ENCODE peak calls at places on chromosomes 13 and 19, in seven cellular contexts. P, Z, R, U, E, S and J are unnamed samples.

GRCh38 chr13:53783466-53783865 is 754.9 kb downstream of the OLFM4 start:
- DNase-seq in E (peak; percentile 2), Z (no peak), S (no peak), P (no peak), U (no peak), R (no peak), J (no peak)

GRCh38 chr13:96781141-96781540 is 213.1 kb downstream of the OXGR1 start:
- DNase-seq in R (no peak), E (no peak), S (peak; percentile 61), U (no peak), P (no peak), Z (no peak), J (no peak)

GRCh38 chr19:362683-363082 is 18.1 kb upstream of the MIER2 start:
- DNase-seq in Z (no peak), S (no peak), P (no peak), E (no peak), R (no peak), U (no peak), J (no peak)

GRCh38 chr19:10227215-10227971 is 3.7 kb downstream of the S1PR2 start:
- DNase-seq in R (no peak), S (peak; percentile 55), U (no peak), Z (no peak), E (peak; percentile 35), P (no peak), J (no peak)

GRCh38 chr19:17777840-17778620 is 16.9 kb upstream of the B3GNT3 start:
- DNase-seq in E (peak; percentile 80), S (no peak), U (no peak), Z (peak; percentile 62), P (peak; percentile 14), R (peak; percentile 77), J (peak; percentile 58)

GRCh38 chr19:37304190-37304883 is 66.6 kb upstream of the ZNF527 start:
- DNase-seq in R (no peak), P (no peak), S (no peak), Z (no peak), U (no peak), E (peak; percentile 28), J (no peak)

GRCh38 chr19:28815257-28815656 is 397.7 kb downstream of the UQCRFS1 start:
- DNase-seq in R (no peak), Z (no peak), S (no peak), E (no peak), P (no peak), U (no peak), J (no peak)

GRCh38 chr19:31054430-31054829 is 294.8 kb downstream of the TSHZ3 start:
- DNase-seq in Z (peak; percentile 28), S (peak; percentile 70), E (peak; percentile 47), U (peak; percentile 48), R (no peak), P (peak; percentile 63), J (no peak)

GRCh38 chr19:48810151-48810550 is 678 bp downstream of the BCAT2 start:
- DNase-seq in U (no peak), R (no peak), P (no peak), S (no peak), Z (no peak), E (no peak), J (peak; percentile 33)

GRCh38 chr13:43792456-43792855 is 5.7 kb upstream of the ENOX1 start:
- DNase-seq in U (peak; percentile 82), Z (no peak), R (no peak), E (no peak), S (peak; percentile 83), P (peak; percentile 83), J (no peak)

GRCh38 chr13:109785892-109786450 is 412 bp downstream of the IRS2 start:
- DNase-seq in R (no peak), E (no peak), P (no peak), S (no peak), Z (no peak), U (no peak), J (no peak)

GRCh38 chr19:12676384-12676792 is 5.3 kb downstream of the DHPS start:
- DNase-seq in E (peak; percentile 96), Z (peak; percentile 68), S (peak; percentile 71), P (peak; percentile 67), R (peak; percentile 61), U (peak; percentile 60), J (peak; percentile 85)

GRCh38 chr13:108227651-108228272 is 9.6 kb downstream of the ABHD13 start:
- DNase-seq in U (peak; percentile 32), S (peak; percentile 71), P (peak; percentile 40), E (peak; percentile 29), Z (no peak), R (no peak), J (no peak)

GRCh38 chr13:102870677-102871415 is 25.0 kb downstream of the ERCC5 start:
- DNase-seq in S (peak; percentile 64), R (peak; percentile 29), U (peak; percentile 63), Z (peak; percentile 36), P (peak; percentile 58), E (peak; percentile 62), J (peak; percentile 55)

GRCh38 chr13:110444226-110444653 is 117.3 kb downstream of the RAB20 start:
- DNase-seq in P (peak; percentile 47), U (no peak), E (no peak), S (peak; percentile 61), Z (no peak), R (peak; percentile 55), J (peak; percentile 71)

GRCh38 chr13:40148103-40148502 is 492.6 kb downstream of the COG6 start:
- DNase-seq in P (no peak), S (no peak), Z (no peak), E (no peak), R (no peak), U (no peak), J (no peak)

GRCh38 chr19:5914358-5914774 is 312 bp downstream of the CAPS start:
- DNase-seq in P (no peak), R (no peak), E (no peak), Z (no peak), S (no peak), U (no peak), J (no peak)

GRCh38 chr13:51781246-51782022 is 22.5 kb downstream of the DHRS12 start:
- DNase-seq in S (no peak), P (no peak), U (no peak), Z (no peak), R (no peak), E (no peak), J (peak; percentile 36)

GRCh38 chr13:50318887-50319286 is 303.6 kb downstream of the KCNRG start:
- DNase-seq in Z (no peak), P (no peak), E (no peak), U (no peak), R (no peak), S (no peak), J (no peak)

GRCh38 chr19:13066231-13066630 is 36.4 kb downstream of the LYL1 start:
- DNase-seq in R (no peak), S (no peak), U (no peak), E (no peak), P (no peak), Z (no peak), J (no peak)

GRCh38 chr13:86900906-86901305 is 770.3 kb upstream of the SLITRK5 start:
- DNase-seq in E (no peak), Z (no peak), P (no peak), U (no peak), R (no peak), S (no peak), J (no peak)

GRCh38 chr13:20128459-20128927 is 32.4 kb downstream of the GJA3 start:
- DNase-seq in E (peak; percentile 21), R (no peak), U (no peak), Z (no peak), S (no peak), P (no peak), J (no peak)
- TF ChIP-seq CTCF in E (no peak), R (peak; percentile 58), U (peak; percentile 25), Z (no peak), S (no peak), P (no peak), J (peak; percentile 39)

GRCh38 chr19:4369888-4370260 is 26.5 kb downstream of the MPND start:
- DNase-seq in R (peak; percentile 84), U (no peak), P (peak; percentile 65), S (no peak), Z (no peak), E (peak; percentile 37), J (peak; percentile 73)
- TF ChIP-seq CTCF in R (peak; percentile 85), U (peak; percentile 31), P (peak; percentile 55), S (peak; percentile 30), Z (peak; percentile 23), E (no peak), J (peak; percentile 83)

GRCh38 chr19:16088351-16088984 is 12.2 kb downstream of the TPM4 start:
- DNase-seq in U (no peak), S (no peak), P (no peak), Z (no peak), E (no peak), R (no peak), J (no peak)
- TF ChIP-seq CTCF in U (peak; percentile 36), S (peak; percentile 16), P (peak; percentile 38), Z (no peak), E (no peak), R (no peak), J (no peak)

GRCh38 chr19:58248886-58249285 is 20.2 kb downstream of the ZNF544 start:
- DNase-seq in Z (no peak), P (no peak), R (no peak), E (no peak), S (no peak), U (no peak), J (no peak)

DNA sequence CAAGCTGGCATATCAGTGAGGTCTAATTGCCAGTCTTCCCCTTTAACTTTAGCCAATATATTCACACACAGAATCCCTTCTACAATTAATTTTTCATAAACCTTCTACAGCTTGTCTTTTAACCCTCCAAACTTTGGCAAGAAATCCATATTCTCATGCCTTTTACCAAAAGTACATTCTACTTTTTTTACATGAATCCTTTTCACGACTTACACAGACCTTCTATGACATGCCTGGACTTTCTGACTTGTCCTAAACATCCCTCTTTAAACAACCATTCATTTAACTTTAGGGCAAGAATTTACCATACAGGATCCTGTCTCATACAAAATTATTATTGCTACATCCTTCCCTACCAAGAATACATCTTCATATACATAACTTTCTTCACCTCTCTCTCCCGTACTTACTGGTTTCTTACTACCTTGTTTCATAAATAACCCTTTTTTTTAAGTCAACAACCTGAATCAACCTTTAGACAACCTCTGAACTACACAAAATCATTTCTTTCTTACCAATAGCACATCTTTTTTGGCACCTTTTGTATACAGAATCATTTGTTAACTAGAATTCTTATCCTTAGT is 23.5 kb downstream of the ZNF544 start:
- DNase-seq in S (no peak), P (no peak), Z (no peak), R (no peak), E (no peak), U (no peak), J (no peak)
- TF ChIP-seq CTCF in S (no peak), P (no peak), Z (no peak), R (no peak), E (no peak), U (no peak), J (no peak)